ENCODE peak calls at places on chromosomes 7 and 10, in eight cellular contexts. T, U, A, V, G, E, B and M are unnamed samples. For H3K36me3, the result is how much of the 10 kb centered on the place peaks cover.

GRCh38 chr10:101840102-101840684 is 3.4 kb downstream of the KCNIP2 start:
- DNase-seq in T (no peak), U (no peak), A (no peak), V (no peak), G (no peak), E (no peak), B (no peak), M (no peak)

GRCh38 chr10:79047875-79048638 is 20.7 kb upstream of the ZMIZ1 start:
- DNase-seq in T (no peak), U (no peak), A (no peak), V (peak), G (peak), E (peak), B (no peak), M (no peak)

GRCh38 chr7:12030116-12030515 is 181.0 kb upstream of the TMEM106B start:
- DNase-seq in T (no peak), U (no peak), A (no peak), V (no peak), G (no peak), E (no peak), B (no peak), M (no peak)

GRCh38 chr10:77946084-77946483 is 19.5 kb upstream of the DLG5 start:
- DNase-seq in T (no peak), U (no peak), A (no peak), V (no peak), G (no peak), E (no peak), B (no peak), M (no peak)

GRCh38 chr7:43586251-43586900 is 3.5 kb downstream of the STK17A start:
- DNase-seq in T (no peak), U (no peak), A (no peak), V (no peak), G (no peak), E (no peak), B (no peak), M (peak)

GRCh38 chr10:117944676-117945447 is 101.9 kb downstream of the RAB11FIP2 start:
- DNase-seq in T (no peak), U (no peak), A (no peak), V (no peak), G (no peak), E (no peak), B (no peak), M (no peak)

GRCh38 chr7:126424985-126425384 is 827.8 kb downstream of the GRM8 start:
- DNase-seq in T (no peak), U (no peak), A (no peak), V (no peak), G (no peak), E (no peak), B (no peak), M (no peak)

GRCh38 chr10:130470286-130470685 is 334.1 kb downstream of the GLRX3 start:
- DNase-seq in T (no peak), U (no peak), A (no peak), V (peak), G (no peak), E (no peak), B (no peak), M (no peak)

GRCh38 chr7:144386741-144387140 is 16.8 kb downstream of the NOBOX start:
- DNase-seq in T (no peak), U (no peak), A (no peak), V (no peak), G (no peak), E (no peak), B (no peak), M (no peak)

GRCh38 chr7:57407125-57407524 is 42.9 kb upstream of the ZNF716 start:
- DNase-seq in T (no peak), U (no peak), A (no peak), V (no peak), G (no peak), E (no peak), B (no peak), M (no peak)

GRCh38 chr10:129168660-129169059 is 298.4 kb upstream of the MGMT start:
- DNase-seq in T (no peak), U (no peak), A (no peak), V (no peak), G (no peak), E (no peak), B (no peak), M (no peak)

GRCh38 chr7:4131043-4131442 is 551.1 kb upstream of the FOXK1 start:
- DNase-seq in T (no peak), U (no peak), A (no peak), V (peak), G (no peak), E (no peak), B (no peak), M (no peak)

GRCh38 chr10:101892782-101893391 is 49.3 kb upstream of the KCNIP2 start:
- DNase-seq in T (no peak), U (no peak), A (no peak), V (no peak), G (no peak), E (no peak), B (no peak), M (no peak)

GRCh38 chr7:54885285-54885684 is 126.3 kb upstream of the SEC61G start:
- DNase-seq in T (no peak), U (no peak), A (no peak), V (no peak), G (no peak), E (no peak), B (no peak), M (no peak)

GRCh38 chr10:17232276-17232987 is 4.4 kb downstream of the VIM start:
- DNase-seq in T (no peak), U (no peak), A (no peak), V (no peak), G (no peak), E (no peak), B (no peak), M (no peak)

GRCh38 chr10:5486852-5487235 is 12.5 kb downstream of the CALML5 start:
- DNase-seq in T (peak), U (no peak), A (no peak), V (no peak), G (no peak), E (no peak), B (no peak), M (no peak)

GRCh38 chr10:44853148-44853734 is 57.9 kb upstream of the TMEM72 start:
- DNase-seq in T (peak), U (no peak), A (no peak), V (no peak), G (no peak), E (no peak), B (no peak), M (no peak)

GRCh38 chr7:94623820-94624219 is 32.1 kb downstream of the SGCE start:
- DNase-seq in T (no peak), U (no peak), A (no peak), V (no peak), G (no peak), E (no peak), B (no peak), M (no peak)

GRCh38 chr7:96823274-96823673 is 113.6 kb upstream of the SEM1 start:
- DNase-seq in T (no peak), U (no peak), A (no peak), V (no peak), G (no peak), E (no peak), B (no peak), M (no peak)

GRCh38 chr7:79241288-79242055 is 212.0 kb downstream of the MAGI2 start:
- DNase-seq in T (no peak), U (no peak), A (no peak), V (no peak), G (no peak), E (no peak), B (peak), M (peak)

GRCh38 chr10:13271552-13272163 is 28.2 kb downstream of the PHYH start:
- DNase-seq in T (peak), U (peak), A (peak), V (peak), G (peak), E (peak), B (no peak), M (no peak)

GRCh38 chr7:76296743-76297740 is 5.4 kb upstream of the HSPB1 start:
- DNase-seq in T (no peak), U (peak), A (no peak), V (peak), G (peak), E (peak), B (no peak), M (peak)

GRCh38 chr10:12518024-12518423 is 168.7 kb downstream of the CAMK1D start:
- DNase-seq in T (no peak), U (no peak), A (no peak), V (no peak), G (no peak), E (no peak), B (no peak), M (no peak)

GRCh38 chr7:70093496-70093895 is 495.2 kb downstream of the AUTS2 start:
- DNase-seq in T (no peak), U (no peak), A (no peak), V (no peak), G (no peak), E (no peak), B (peak), M (no peak)

GRCh38 chr10:4006051-4006450 is 221.0 kb upstream of the KLF6 start:
- DNase-seq in T (no peak), U (no peak), A (no peak), V (peak), G (no peak), E (peak), B (no peak), M (no peak)

GRCh38 chr10:109886037-109886787 is 37.1 kb downstream of the XPNPEP1 start:
- DNase-seq in T (no peak), U (no peak), A (no peak), V (no peak), G (no peak), E (no peak), B (no peak), M (no peak)

GRCh38 chr7:16934947-16935742 is 53.4 kb upstream of the AGR3 start:
- DNase-seq in T (no peak), U (no peak), A (no peak), V (no peak), G (peak), E (no peak), B (no peak), M (no peak)

GRCh38 chr10:118981946-118982345 is 47.6 kb upstream of the NANOS1 start:
- DNase-seq in T (no peak), U (no peak), A (no peak), V (no peak), G (no peak), E (no peak), B (no peak), M (no peak)

GRCh38 chr10:30555465-30555864 is 74.1 kb downstream of the LYZL2 start:
- DNase-seq in T (no peak), U (no peak), A (no peak), V (no peak), G (no peak), E (no peak), B (no peak), M (no peak)

GRCh38 chr10:30554443-30554831 is 75.1 kb downstream of the LYZL2 start:
- DNase-seq in T (no peak), U (no peak), A (no peak), V (no peak), G (no peak), E (no peak), B (no peak), M (no peak)

GRCh38 chr10:30556189-30556588 is 73.4 kb downstream of the LYZL2 start:
- DNase-seq in T (no peak), U (no peak), A (no peak), V (no peak), G (no peak), E (no peak), B (no peak), M (no peak)

GRCh38 chr10:30553018-30553624 is 76.4 kb downstream of the LYZL2 start:
- DNase-seq in T (no peak), U (no peak), A (no peak), V (no peak), G (no peak), E (no peak), B (no peak), M (no peak)

GRCh38 chr10:30553625-30554442 is 75.7 kb downstream of the LYZL2 start:
- DNase-seq in T (peak), U (peak), A (peak), V (peak), G (peak), E (peak), B (no peak), M (peak)
- H3K4me3 ChIP-seq in T (peak), U (no peak), A (peak), V (peak), G (peak), E (peak), B (no peak), M (peak)

DNA sequence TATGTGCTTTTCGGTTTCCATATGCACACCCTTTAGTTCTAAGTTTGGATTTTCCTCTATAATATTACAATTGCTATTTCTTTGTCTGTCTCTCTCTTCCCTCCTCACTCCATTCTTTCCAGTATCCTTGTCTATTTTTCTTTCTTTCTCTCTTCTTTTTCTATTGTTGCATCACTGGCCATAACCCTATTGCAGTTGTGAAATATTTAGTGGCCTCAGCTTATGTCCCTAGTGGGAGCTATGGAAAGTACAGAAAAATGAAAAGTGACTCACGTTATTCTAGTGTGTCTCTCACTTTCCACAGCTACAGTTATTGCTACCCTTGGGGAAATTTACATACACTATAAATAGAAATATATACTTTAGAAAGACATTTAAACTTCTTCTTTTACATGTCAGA is 59.1 kb downstream of the CNTNAP2 start:
- DNase-seq in T (no peak), U (no peak), A (no peak), V (no peak), G (no peak), E (no peak), B (no peak), M (no peak)
- TF ChIP-seq CTCF in T (no peak), U (no peak), A (no peak), V (no peak), G (no peak), E (no peak), B (peak), M (no peak)

GRCh38 chr7:1490837-1491236 is 13.4 kb downstream of the INTS1 start:
- DNase-seq in T (no peak), U (no peak), A (no peak), V (no peak), G (no peak), E (no peak), B (no peak), M (no peak)

GRCh38 chr7:1492221-1492620 is 12.0 kb downstream of the INTS1 start:
- DNase-seq in T (no peak), U (no peak), A (no peak), V (no peak), G (no peak), E (no peak), B (no peak), M (no peak)

GRCh38 chr7:1493129-1493528 is 11.1 kb downstream of the INTS1 start:
- DNase-seq in T (no peak), U (no peak), A (no peak), V (no peak), G (no peak), E (no peak), B (no peak), M (no peak)

GRCh38 chr7:1493571-1493970 is 10.6 kb downstream of the INTS1 start:
- DNase-seq in T (no peak), U (no peak), A (no peak), V (no peak), G (no peak), E (no peak), B (no peak), M (no peak)

GRCh38 chr7:1492640-1493039 is 11.5 kb downstream of the INTS1 start:
- DNase-seq in T (no peak), U (no peak), A (no peak), V (no peak), G (no peak), E (no peak), B (no peak), M (no peak)
- H3K36me3 ChIP-seq in T (under half), U (under half), A (under half), V (half or more), G (under half), E (half or more), B (under half), M (under half)

GRCh38 chr10:73551515-73551914 is 39.6 kb downstream of the USP54 start:
- DNase-seq in T (no peak), U (no peak), A (no peak), V (no peak), G (no peak), E (no peak), B (no peak), M (no peak)

GRCh38 chr10:73553726-73554125 is 37.4 kb downstream of the USP54 start:
- DNase-seq in T (no peak), U (no peak), A (no peak), V (no peak), G (no peak), E (no peak), B (no peak), M (no peak)

GRCh38 chr10:73554729-73555128 is 36.4 kb downstream of the USP54 start:
- DNase-seq in T (no peak), U (no peak), A (no peak), V (no peak), G (no peak), E (no peak), B (no peak), M (no peak)

GRCh38 chr10:73552819-73553218 is 38.3 kb downstream of the USP54 start:
- DNase-seq in T (no peak), U (no peak), A (no peak), V (no peak), G (no peak), E (no peak), B (no peak), M (no peak)

GRCh38 chr10:73553316-73553715 is 37.8 kb downstream of the USP54 start:
- DNase-seq in T (peak), U (peak), A (no peak), V (no peak), G (no peak), E (no peak), B (no peak), M (no peak)
- H3K4me3 ChIP-seq in T (peak), U (no peak), A (no peak), V (no peak), G (no peak), E (no peak), B (no peak), M (no peak)

GRCh38 chr7:39453743-39454355 is 112.4 kb upstream of the YAE1 start:
- DNase-seq in T (no peak), U (no peak), A (no peak), V (no peak), G (peak), E (no peak), B (peak), M (no peak)
- TF ChIP-seq CTCF in T (peak), U (no peak), A (peak), V (peak), G (peak), E (no peak), B (peak), M (peak)